ENCODE peak calls at places on chromosomes 3 and 15, in eight cellular contexts. X is CD8-positive, alpha-beta memory T cell; P is retina; K is IMR-90; V is fibroblast of pulmonary artery; D is brain microvascular endothelial cell; G is sigmoid colon; Z is H9. O is an unnamed sample.

GRCh38 chr3:120503727-120504616 is 53.2 kb upstream of the FSTL1 start:
- DNase-seq in X (no peak), P (peak), K (no peak), V (no peak), D (no peak), G (no peak), Z (peak), O (no peak)

GRCh38 chr15:95601525-95601924 is 729.0 kb upstream of the NR2F2 start:
- DNase-seq in X (no peak), P (no peak), K (no peak), V (no peak), D (no peak), G (no peak), Z (no peak), O (no peak)

GRCh38 chr3:147007736-147008245 is 398.6 kb downstream of the ZIC4 start:
- DNase-seq in X (no peak), P (no peak), K (no peak), V (no peak), D (no peak), G (no peak), Z (no peak), O (no peak)

GRCh38 chr3:78101363-78101762 is 1061.5 kb downstream of the ROBO2 start:
- DNase-seq in X (no peak), P (peak), K (peak), V (peak), D (peak), G (no peak), Z (no peak), O (no peak)

GRCh38 chr3:8341853-8342252 is 159.8 kb upstream of the LMCD1 start:
- DNase-seq in X (no peak), P (no peak), K (no peak), V (no peak), D (no peak), G (no peak), Z (no peak), O (no peak)

GRCh38 chr3:19522305-19522704 is 374.0 kb downstream of the KCNH8 start:
- DNase-seq in X (no peak), P (no peak), K (no peak), V (no peak), D (no peak), G (no peak), Z (no peak), O (no peak)

GRCh38 chr3:52298147-52299098 is 10.8 kb downstream of the GLYCTK start:
- DNase-seq in X (no peak), P (peak), K (no peak), V (no peak), D (no peak), G (no peak), Z (peak), O (no peak)

GRCh38 chr3:124631727-124632126 is 98.5 kb upstream of the UMPS start:
- DNase-seq in X (no peak), P (no peak), K (no peak), V (no peak), D (no peak), G (no peak), Z (no peak), O (no peak)

GRCh38 chr3:124097362-124098120 is 105.6 kb upstream of the ROPN1 start:
- DNase-seq in X (no peak), P (no peak), K (no peak), V (peak), D (no peak), G (no peak), Z (no peak), O (no peak)

GRCh38 chr15:36371509-36371908 is 207.9 kb upstream of the CDIN1 start:
- DNase-seq in X (no peak), P (no peak), K (peak), V (no peak), D (no peak), G (no peak), Z (no peak), O (no peak)

GRCh38 chr15:73956276-73957086 is 30.2 kb downstream of the LOXL1 start:
- DNase-seq in X (no peak), P (no peak), K (peak), V (peak), D (peak), G (peak), Z (no peak), O (no peak)

GRCh38 chr3:116034797-116035196 is 410.5 kb downstream of the LSAMP start:
- DNase-seq in X (no peak), P (no peak), K (peak), V (no peak), D (no peak), G (no peak), Z (no peak), O (no peak)

GRCh38 chr15:44719293-44719999 is 8.1 kb downstream of the B2M start:
- DNase-seq in X (peak), P (no peak), K (peak), V (peak), D (no peak), G (no peak), Z (no peak), O (peak)

GRCh38 chr3:16319307-16319706 is 54.3 kb downstream of the OXNAD1 start:
- DNase-seq in X (peak), P (no peak), K (no peak), V (peak), D (no peak), G (no peak), Z (peak), O (peak)

GRCh38 chr15:70114226-70114625 is 16.5 kb upstream of the TLE3 start:
- DNase-seq in X (no peak), P (peak), K (no peak), V (no peak), D (peak), G (no peak), Z (no peak), O (no peak)

GRCh38 chr3:159158801-159159200 is 356.9 kb downstream of the MFSD1 start:
- DNase-seq in X (no peak), P (no peak), K (no peak), V (no peak), D (no peak), G (no peak), Z (no peak), O (no peak)

GRCh38 chr3:194857459-194858113 is 171.9 kb downstream of the FAM43A start:
- DNase-seq in X (no peak), P (peak), K (peak), V (no peak), D (no peak), G (no peak), Z (no peak), O (no peak)

GRCh38 chr3:131795382-131796085 is 239.3 kb downstream of the CPNE4 start:
- DNase-seq in X (no peak), P (peak), K (no peak), V (peak), D (peak), G (no peak), Z (no peak), O (no peak)

GRCh38 chr3:8319935-8320634 is 181.5 kb upstream of the LMCD1 start:
- DNase-seq in X (no peak), P (no peak), K (peak), V (peak), D (peak), G (no peak), Z (no peak), O (no peak)

GRCh38 chr15:55457401-55458022 is 49.2 kb downstream of the PIERCE2 start:
- DNase-seq in X (no peak), P (no peak), K (no peak), V (no peak), D (no peak), G (no peak), Z (no peak), O (no peak)

GRCh38 chr3:16079519-16079918 is 95.0 kb upstream of the GALNT15 start:
- DNase-seq in X (no peak), P (no peak), K (peak), V (peak), D (no peak), G (no peak), Z (no peak), O (no peak)

GRCh38 chr15:57036352-57036751 is 117.9 kb downstream of the TCF12 start:
- DNase-seq in X (no peak), P (no peak), K (no peak), V (no peak), D (no peak), G (no peak), Z (no peak), O (no peak)

GRCh38 chr15:58135511-58136174 is 2.5 kb upstream of the AQP9 start:
- DNase-seq in X (no peak), P (no peak), K (no peak), V (peak), D (no peak), G (no peak), Z (no peak), O (no peak)

GRCh38 chr15:84605225-84605882 is 4.5 kb downstream of the ZSCAN2 start:
- DNase-seq in X (no peak), P (no peak), K (peak), V (no peak), D (no peak), G (no peak), Z (no peak), O (no peak)

GRCh38 chr3:98022978-98023820 is 11.9 kb downstream of the GABRR3 start:
- DNase-seq in X (peak), P (peak), K (peak), V (peak), D (peak), G (peak), Z (peak), O (peak)

GRCh38 chr15:45094358-45094730 is 19.6 kb downstream of the DUOX2 start:
- DNase-seq in X (no peak), P (no peak), K (peak), V (no peak), D (no peak), G (peak), Z (no peak), O (no peak)

GRCh38 chr15:75149911-75150709 is 51.6 kb upstream of the C15orf39 start:
- DNase-seq in X (no peak), P (no peak), K (peak), V (peak), D (peak), G (no peak), Z (no peak), O (no peak)

GRCh38 chr15:80527961-80528360 is 123.8 kb downstream of the ARNT2 start:
- DNase-seq in X (no peak), P (no peak), K (no peak), V (no peak), D (no peak), G (no peak), Z (no peak), O (no peak)

GRCh38 chr3:143360244-143360643 is 240.7 kb downstream of the CHST2 start:
- DNase-seq in X (no peak), P (no peak), K (no peak), V (peak), D (no peak), G (no peak), Z (no peak), O (no peak)

GRCh38 chr3:113696658-113697191 is 283 bp upstream of the USF3 start:
- DNase-seq in X (peak), P (peak), K (peak), V (peak), D (peak), G (peak), Z (peak), O (peak)